ENCODE peak calls at places on chromosomes 13 and 19, in six cellular contexts. W is body of pancreas, L is uterus, S is IMR-90, Z is prostate gland, T is A549. Q is an unnamed sample.
A peak's percentile ranks its signal among the peaks of the same experiment; 100 is the strongest.

GRCh38 chr13:31115616-31116015 is 46.1 kb downstream of the HSPH1 start:
- DNase-seq in T (no peak), L (no peak), S (no peak), W (no peak), Z (peak; percentile 40), Q (peak; percentile 45)

GRCh38 chr19:49889687-49890348 is 6.9 kb downstream of the IL4I1 start:
- DNase-seq in Z (peak; percentile 51), L (peak; percentile 73), S (peak; percentile 61), T (peak; percentile 61), W (peak; percentile 76), Q (peak; percentile 94)

GRCh38 chr13:27712421-27712820 is 79.9 kb upstream of the GSX1 start:
- DNase-seq in L (no peak), Z (peak; percentile 50), T (no peak), W (peak; percentile 64), S (no peak), Q (no peak)

GRCh38 chr13:43786766-43787517 is at the start of gene ENOX1:
- DNase-seq in S (peak; percentile 74), W (peak; percentile 60), Z (peak; percentile 62), L (peak; percentile 68), T (peak; percentile 13), Q (peak; percentile 85)

GRCh38 chr13:94674609-94675348 is 37.6 kb downstream of the SOX21 start:
- DNase-seq in L (no peak), T (peak; percentile 37), W (peak; percentile 56), S (peak; percentile 30), Z (peak; percentile 37), Q (no peak)

GRCh38 chr13:102983496-102983895 is 82.7 kb downstream of the SLC10A2 start:
- DNase-seq in L (no peak), T (no peak), W (no peak), S (no peak), Z (no peak), Q (no peak)

GRCh38 chr13:51865838-51866237 is 4.1 kb downstream of the CCDC70 start:
- DNase-seq in Z (no peak), S (no peak), L (no peak), T (no peak), W (no peak), Q (no peak)

GRCh38 chr19:33482486-33482885 is 39.1 kb downstream of the PEPD start:
- DNase-seq in Z (peak; percentile 36), T (no peak), W (no peak), S (peak; percentile 17), L (no peak), Q (no peak)

GRCh38 chr13:53143757-53144320 is 115.2 kb downstream of the OLFM4 start:
- DNase-seq in S (no peak), W (no peak), Z (no peak), T (no peak), L (no peak), Q (no peak)

GRCh38 chr13:32153056-32153455 is 121.5 kb downstream of the FRY start:
- DNase-seq in S (peak; percentile 88), Z (no peak), T (no peak), W (no peak), L (no peak), Q (no peak)

GRCh38 chr13:85525411-85525810 is 273.8 kb downstream of the SLITRK6 start:
- DNase-seq in S (no peak), W (no peak), T (no peak), Z (no peak), L (no peak), Q (no peak)

GRCh38 chr13:67726979-67727378 is 496.8 kb upstream of the PCDH9 start:
- DNase-seq in W (no peak), Z (no peak), S (no peak), T (no peak), L (no peak), Q (no peak)

GRCh38 chr19:42079886-42080763 is 4.2 kb downstream of the ZNF574 start:
- DNase-seq in W (no peak), Z (no peak), S (no peak), L (no peak), T (no peak), Q (no peak)

GRCh38 chr19:35181387-35181786 is 26.9 kb downstream of the FXYD5 start:
- DNase-seq in Z (no peak), S (no peak), L (no peak), T (no peak), W (no peak), Q (no peak)

GRCh38 chr19:6735181-6735891 is 2.0 kb downstream of the GPR108 start:
- DNase-seq in S (no peak), W (no peak), T (no peak), Z (no peak), L (no peak), Q (no peak)

GRCh38 chr13:48403151-48403631 is 9.7 kb downstream of the LPAR6 start:
- DNase-seq in T (no peak), S (peak; percentile 18), L (no peak), Z (no peak), W (no peak), Q (no peak)

GRCh38 chr13:51768378-51768921 is 35.5 kb downstream of the DHRS12 start:
- DNase-seq in L (no peak), S (no peak), T (no peak), W (no peak), Z (no peak), Q (no peak)

GRCh38 chr13:76792680-76793334 is 93.4 kb downstream of the KCTD12 start:
- DNase-seq in W (peak; percentile 37), S (peak; percentile 66), Z (no peak), T (no peak), L (peak; percentile 27), Q (no peak)

GRCh38 chr13:102907016-102907756 is 61.4 kb downstream of the ERCC5 start:
- DNase-seq in S (no peak), Z (no peak), T (no peak), L (no peak), W (no peak), Q (no peak)

GRCh38 chr13:68927387-68928026 is 1180.1 kb upstream of the ATXN8OS start:
- DNase-seq in S (no peak), L (no peak), W (peak; percentile 6), T (no peak), Z (no peak), Q (no peak)

GRCh38 chr13:21606251-21606650 is 2.3 kb upstream of the MICU2 start:
- DNase-seq in S (no peak), W (no peak), L (no peak), T (no peak), Z (no peak), Q (no peak)

GRCh38 chr19:485122-485521 is 11.2 kb upstream of the MADCAM1 start:
- DNase-seq in T (no peak), Z (no peak), L (no peak), S (no peak), W (no peak), Q (no peak)

GRCh38 chr19:53196777-53197396 is 3.7 kb upstream of the ZNF665 start:
- DNase-seq in L (peak; percentile 99), Z (peak; percentile 96), W (peak; percentile 98), S (peak; percentile 86), T (no peak), Q (peak; percentile 94)
- H3K4me3 ChIP-seq in L (peak overlapping the region; percentile 93), Z (peak overlapping the region; percentile 54), W (peak overlapping the region; percentile 74), S (peak overlapping the region; percentile 99), T (no peak overlapping the region), Q (peak overlapping the region; percentile 69)

GRCh38 chr19:12799723-12800343 is 1.8 kb downstream of the PRDX2 start:
- DNase-seq in W (no peak), L (no peak), Z (no peak), T (no peak), S (no peak), Q (no peak)

GRCh38 chr19:12800344-12800732 is 1.3 kb downstream of the PRDX2 start:
- DNase-seq in T (no peak), W (no peak), S (no peak), L (no peak), Z (no peak), Q (no peak)

GRCh38 chr19:12800873-12801465 is 631 bp downstream of the PRDX2 start:
- DNase-seq in Z (no peak), W (peak; percentile 48), T (no peak), L (no peak), S (no peak), Q (peak; percentile 87)

GRCh38 chr19:12802267-12803106 is 618 bp downstream of the THSD8 start:
- DNase-seq in S (no peak), L (no peak), W (no peak), T (no peak), Z (no peak), Q (no peak)

DNA sequence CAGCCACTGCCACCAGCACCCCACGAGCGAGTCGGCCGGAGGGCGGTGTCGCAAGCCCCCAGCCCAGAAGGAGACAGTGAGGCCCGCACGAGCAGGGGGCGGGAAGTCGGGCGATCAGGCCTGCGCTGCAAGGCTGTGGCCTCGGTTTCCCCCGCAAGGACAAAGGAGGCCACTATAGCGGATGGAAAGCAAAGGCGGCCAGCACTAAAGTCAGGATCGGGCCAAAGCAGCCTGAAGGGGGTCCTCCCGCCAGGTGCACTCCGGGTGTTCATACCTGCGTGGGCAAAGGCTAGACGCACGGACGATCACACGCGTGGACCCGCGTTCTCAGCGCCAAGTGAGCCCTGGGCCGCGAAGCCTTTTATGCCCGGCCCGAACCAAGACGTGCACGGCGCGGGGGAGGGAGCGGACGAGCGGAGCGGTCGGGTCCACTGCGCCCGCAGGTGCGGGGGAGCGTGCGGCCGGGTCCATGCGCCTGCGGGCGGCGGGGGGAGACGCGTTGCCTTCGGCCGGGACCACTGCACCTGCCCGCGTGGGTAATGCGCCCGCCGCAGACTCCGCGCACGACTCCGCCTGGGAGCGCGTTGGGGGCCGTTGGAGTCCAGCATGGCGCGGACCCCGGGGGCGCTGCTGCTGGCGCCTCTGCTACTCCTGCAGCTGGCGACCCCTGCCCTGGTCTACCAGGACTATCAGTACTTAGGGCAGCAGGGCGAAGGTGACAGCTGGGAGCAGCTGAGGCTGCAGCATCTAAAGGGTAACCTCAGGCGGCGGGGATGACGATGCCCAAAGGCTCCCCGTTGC is at the start of the genes PRDX2 and THSD8:
- DNase-seq in S (peak; percentile 65), W (peak; percentile 84), Z (peak; percentile 76), L (peak; percentile 80), T (no peak), Q (peak; percentile 43)
- TF ChIP-seq POLR2A in S (peak; percentile 92), W (peak; percentile 99), Z (peak; percentile 95), L (peak; percentile 72), T (no peak), Q (no peak)

GRCh38 chr13:24307211-24308067 is 1.9 kb upstream of the C1QTNF9 start:
- DNase-seq in L (no peak), S (no peak), T (no peak), Z (no peak), W (peak; percentile 25), Q (no peak)
- TF ChIP-seq CTCF in L (no peak), S (no peak), T (no peak), Z (no peak), W (no peak), Q (no peak)

DNA sequence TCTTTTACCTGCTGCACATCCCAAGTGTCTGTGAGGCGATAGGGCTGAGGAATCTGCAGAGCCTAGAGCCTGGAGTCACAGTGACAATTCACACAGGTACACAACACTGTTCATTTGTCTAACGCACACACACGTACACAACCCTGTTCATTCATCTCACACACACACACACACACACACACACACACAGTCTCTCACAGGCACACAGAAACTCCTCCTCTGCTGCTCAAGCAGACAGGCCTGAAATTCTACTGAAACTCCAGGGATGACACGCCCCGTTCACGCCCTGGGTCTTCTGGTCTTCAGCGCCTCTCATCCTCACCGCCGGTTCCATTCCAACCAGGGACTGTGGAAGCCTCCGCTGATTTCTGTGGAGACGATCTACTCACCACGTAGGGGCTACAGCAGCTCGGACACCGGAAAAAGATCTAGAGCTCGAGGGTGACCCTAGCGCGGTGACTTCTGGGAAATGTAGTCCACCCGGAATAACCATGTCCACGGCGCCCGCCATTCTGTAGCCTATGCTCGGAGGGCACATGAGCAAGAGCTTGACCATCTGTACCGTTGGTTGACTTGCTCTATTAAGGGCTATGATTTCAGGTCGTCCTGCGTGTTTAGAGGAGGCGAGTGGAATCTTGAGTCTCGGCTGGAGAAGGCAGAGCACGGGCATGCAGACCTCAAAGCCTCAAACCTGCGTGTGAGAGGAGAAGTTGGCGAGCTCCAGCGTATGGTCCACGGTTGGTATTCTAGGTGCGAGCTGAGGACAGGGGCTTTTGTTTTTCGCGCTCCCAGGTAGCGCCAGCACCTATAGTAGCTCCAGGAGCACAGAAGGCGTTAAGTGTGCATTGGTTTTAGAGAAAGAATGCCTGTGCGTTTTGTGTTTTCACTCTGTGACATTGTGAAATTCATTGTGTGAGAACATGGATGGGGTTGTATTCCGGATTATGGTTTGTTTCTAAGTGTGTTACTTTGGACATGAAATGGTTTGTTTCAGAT is 33.4 kb downstream of the ZNF45 start:
- DNase-seq in Z (peak; percentile 76), T (peak; percentile 57), L (peak; percentile 74), W (peak; percentile 87), S (peak; percentile 88), Q (peak; percentile 64)
- H3K4me3 ChIP-seq in Z (peak overlapping the region; percentile 41), T (peak overlapping the region; percentile 48), L (peak overlapping the region; percentile 47), W (peak overlapping the region; percentile 40), S (peak overlapping the region; percentile 58), Q (peak overlapping the region; percentile 23)

Q was measured in lower leg skin.